ENCODE peak calls at places on chromosomes 5 and 9, in six cellular contexts. G is GM23338, E is ovary, I is cardiac muscle cell, R is GM23248, Z is endodermal cell. U is an unnamed sample. For H3K27me3 and H3K36me3, the result is how much of the 10 kb centered on the place peaks cover.

GRCh38 chr5:31270396-31270795 is 76.9 kb downstream of the CDH6 start:
- DNase-seq in G (peak), E (no peak), I (peak), R (peak), Z (no peak), U (peak)

GRCh38 chr9:109320338-109320733 is 523 bp downstream of the EPB41L4B start:
- DNase-seq in G (peak), E (no peak), I (peak), R (peak), Z (no peak), U (peak)

GRCh38 chr9:76181781-76182180 is 212.4 kb downstream of the RFK start:
- DNase-seq in G (no peak), E (no peak), I (no peak), R (no peak), Z (no peak), U (no peak)

GRCh38 chr5:134133995-134134541 is 19.6 kb downstream of the TCF7 start:
- DNase-seq in G (no peak), E (no peak), I (no peak), R (no peak), Z (peak), U (no peak)

GRCh38 chr9:100352201-100352726 is 478 bp downstream of the TEX10 start:
- DNase-seq in G (peak), E (peak), I (peak), R (peak), Z (peak), U (no peak)

GRCh38 chr5:142977363-142978051 is 207.3 kb downstream of the ARHGAP26 start:
- DNase-seq in G (no peak), E (no peak), I (no peak), R (peak), Z (peak), U (no peak)

GRCh38 chr9:38486837-38487236 is 62.6 kb upstream of the IGFBPL1 start:
- DNase-seq in G (peak), E (no peak), I (no peak), R (no peak), Z (peak), U (peak)

GRCh38 chr5:54704341-54704740 is 186.8 kb downstream of the SNX18 start:
- DNase-seq in G (no peak), E (no peak), I (no peak), R (peak), Z (no peak), U (no peak)

GRCh38 chr9:92481029-92481633 is 1.2 kb downstream of the ASPN start:
- DNase-seq in G (no peak), E (no peak), I (no peak), R (peak), Z (no peak), U (no peak)

GRCh38 chr9:109329274-109330258 is 8.7 kb upstream of the EPB41L4B start:
- DNase-seq in G (peak), E (peak), I (peak), R (peak), Z (no peak), U (peak)

GRCh38 chr5:138926257-138926656 is 51.1 kb upstream of the LRRTM2 start:
- DNase-seq in G (no peak), E (no peak), I (no peak), R (no peak), Z (no peak), U (no peak)

GRCh38 chr5:124403281-124403680 is 343.2 kb downstream of the ZNF608 start:
- DNase-seq in G (no peak), E (no peak), I (no peak), R (no peak), Z (no peak), U (no peak)

GRCh38 chr5:5276471-5276870 is 136.3 kb downstream of the ADAMTS16 start:
- DNase-seq in G (no peak), E (no peak), I (no peak), R (no peak), Z (no peak), U (no peak)

GRCh38 chr9:89428222-89428761 is 69.6 kb downstream of the SEMA4D start:
- DNase-seq in G (no peak), E (peak), I (no peak), R (no peak), Z (no peak), U (no peak)

GRCh38 chr5:3362606-3362910 is 233.1 kb upstream of the IRX1 start:
- DNase-seq in G (no peak), E (no peak), I (no peak), R (no peak), Z (no peak), U (no peak)

GRCh38 chr9:134855231-134855899 is 25.2 kb upstream of the FCN2 start:
- DNase-seq in G (no peak), E (peak), I (no peak), R (no peak), Z (no peak), U (peak)

GRCh38 chr5:62286834-62287611 is 19.0 kb upstream of the KIF2A start:
- DNase-seq in G (no peak), E (no peak), I (no peak), R (no peak), Z (no peak), U (no peak)

GRCh38 chr5:139760066-139761056 is 35.2 kb upstream of the PSD2 start:
- DNase-seq in G (no peak), E (no peak), I (no peak), R (peak), Z (peak), U (peak)

GRCh38 chr9:88198346-88198807 is 60.1 kb upstream of the SPATA31C2 start:
- DNase-seq in G (no peak), E (peak), I (no peak), R (peak), Z (no peak), U (no peak)

GRCh38 chr5:96207420-96207819 is 225.6 kb downstream of the PCSK1 start:
- DNase-seq in G (no peak), E (no peak), I (no peak), R (peak), Z (no peak), U (no peak)

GRCh38 chr5:54619732-54620582 is 102.4 kb downstream of the SNX18 start:
- DNase-seq in G (no peak), E (no peak), I (no peak), R (peak), Z (no peak), U (no peak)

GRCh38 chr9:90842984-90843383 is 41.4 kb downstream of the SYK start:
- DNase-seq in G (no peak), E (no peak), I (no peak), R (no peak), Z (no peak), U (no peak)

GRCh38 chr9:90842378-90842777 is 40.8 kb downstream of the SYK start:
- DNase-seq in G (no peak), E (no peak), I (no peak), R (no peak), Z (no peak), U (no peak)

GRCh38 chr9:90841615-90842014 is 40.0 kb downstream of the SYK start:
- DNase-seq in G (no peak), E (no peak), I (no peak), R (no peak), Z (no peak), U (no peak)

GRCh38 chr9:90839183-90839582 is 37.6 kb downstream of the SYK start:
- DNase-seq in G (no peak), E (no peak), I (no peak), R (no peak), Z (no peak), U (no peak)

GRCh38 chr9:90841213-90841612 is 39.6 kb downstream of the SYK start:
- DNase-seq in G (no peak), E (no peak), I (no peak), R (no peak), Z (no peak), U (no peak)
- H3K27me3 ChIP-seq in G (under half), E (under half), I (under half), R (under half), Z (under half), U (under half)

GRCh38 chr5:150189728-150190502 is at the start of gene SLC6A7:
- DNase-seq in G (peak), E (no peak), I (peak), R (peak), Z (no peak), U (peak)
- H3K4me3 ChIP-seq in G (peak), E (no peak), I (peak), R (no peak), Z (peak), U (peak)

DNA sequence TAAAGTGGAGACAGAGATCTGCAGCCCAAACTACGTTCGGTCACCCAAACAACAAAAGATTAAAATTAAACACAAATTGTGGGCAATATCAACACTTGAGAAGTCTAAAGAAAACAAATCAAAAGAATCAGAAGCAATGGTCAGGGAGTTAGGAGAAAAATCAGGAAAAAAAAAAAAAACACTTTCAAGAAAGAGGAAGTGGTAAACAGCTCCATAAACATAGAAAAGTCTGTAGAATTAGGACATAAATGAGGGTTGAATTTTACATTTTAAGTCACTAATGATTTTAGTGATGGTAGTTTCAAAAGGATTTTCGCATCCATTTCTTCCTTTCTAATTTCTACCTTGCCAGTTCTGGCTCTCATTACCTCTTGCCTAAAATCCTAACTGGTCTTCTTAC is 10.1 kb downstream of the RNF145 start:
- DNase-seq in G (no peak), E (no peak), I (no peak), R (no peak), Z (no peak), U (no peak)
- H3K36me3 ChIP-seq in G (under half), E (under half), I (under half), R (under half), Z (under half), U (under half)

GRCh38 chr9:132556226-132556625 is 26.2 kb upstream of the BARHL1 start:
- DNase-seq in G (no peak), E (no peak), I (no peak), R (no peak), Z (no peak), U (no peak)
- H3K27me3 ChIP-seq in G (under half), E (under half), I (under half), R (under half), Z (under half), U (under half)

DNA sequence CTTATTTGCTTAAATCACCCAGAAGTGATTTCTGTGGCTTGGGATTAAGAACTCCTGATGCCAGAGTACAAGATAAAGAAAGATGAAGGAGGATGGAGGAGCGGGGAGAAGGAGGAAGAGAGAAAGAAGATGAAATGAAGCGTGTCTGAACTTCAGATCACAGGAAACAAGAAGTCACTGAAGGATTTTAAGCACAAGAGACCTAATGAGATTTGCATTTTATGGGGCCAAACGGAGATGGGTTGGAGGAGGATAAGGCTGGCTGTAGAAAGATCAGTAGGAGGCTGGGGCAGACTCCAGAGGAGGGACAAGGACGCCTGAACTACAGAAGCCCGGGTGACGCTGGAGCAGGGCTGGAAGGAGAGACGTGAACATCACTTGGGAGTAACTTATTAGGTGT is 3.2 kb downstream of the EIF4E1B start:
- DNase-seq in G (no peak), E (no peak), I (no peak), R (no peak), Z (no peak), U (no peak)
- H3K4me3 ChIP-seq in G (no peak), E (no peak), I (no peak), R (no peak), Z (no peak), U (no peak)

GRCh38 chr5:154934881-154935280 is 3.1 kb downstream of the GEMIN5 start:
- DNase-seq in G (no peak), E (no peak), I (no peak), R (no peak), Z (no peak), U (no peak)
- H3K36me3 ChIP-seq in G (under half), E (under half), I (under half), R (under half), Z (half or more), U (under half)

DNA sequence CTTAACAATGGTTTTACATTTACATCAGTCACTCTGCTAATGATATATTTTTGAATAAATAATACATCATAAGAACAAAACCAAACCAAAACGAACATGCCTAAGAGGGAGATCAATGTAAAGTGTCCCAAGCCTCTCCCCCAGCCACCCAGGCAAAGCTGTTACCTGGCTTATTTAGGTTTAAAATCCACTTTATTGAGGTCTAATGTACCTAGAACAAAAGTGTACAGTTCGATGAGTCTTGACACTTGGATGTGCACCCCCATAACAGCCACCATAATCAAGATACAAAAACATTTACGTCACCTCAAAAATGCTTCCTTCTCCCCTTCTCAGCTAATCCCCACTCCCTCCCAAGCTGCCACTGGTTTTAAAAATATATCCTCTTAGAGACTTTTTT is 8.2 kb upstream of the NKX2-5 start:
- DNase-seq in G (no peak), E (no peak), I (no peak), R (no peak), Z (peak), U (no peak)
- H3K27me3 ChIP-seq in G (half or more), E (under half), I (under half), R (half or more), Z (half or more), U (half or more)

GRCh38 chr5:73944581-73944980 is 318.6 kb downstream of the ARHGEF28 start:
- DNase-seq in G (no peak), E (no peak), I (no peak), R (no peak), Z (no peak), U (no peak)

GRCh38 chr5:73940747-73941146 is 314.8 kb downstream of the ARHGEF28 start:
- DNase-seq in G (no peak), E (no peak), I (no peak), R (no peak), Z (no peak), U (no peak)

GRCh38 chr5:73945505-73945904 is 319.5 kb downstream of the ARHGEF28 start:
- DNase-seq in G (peak), E (no peak), I (no peak), R (no peak), Z (peak), U (peak)

GRCh38 chr5:73943375-73943774 is 317.4 kb downstream of the ARHGEF28 start:
- DNase-seq in G (no peak), E (no peak), I (no peak), R (peak), Z (no peak), U (no peak)

DNA sequence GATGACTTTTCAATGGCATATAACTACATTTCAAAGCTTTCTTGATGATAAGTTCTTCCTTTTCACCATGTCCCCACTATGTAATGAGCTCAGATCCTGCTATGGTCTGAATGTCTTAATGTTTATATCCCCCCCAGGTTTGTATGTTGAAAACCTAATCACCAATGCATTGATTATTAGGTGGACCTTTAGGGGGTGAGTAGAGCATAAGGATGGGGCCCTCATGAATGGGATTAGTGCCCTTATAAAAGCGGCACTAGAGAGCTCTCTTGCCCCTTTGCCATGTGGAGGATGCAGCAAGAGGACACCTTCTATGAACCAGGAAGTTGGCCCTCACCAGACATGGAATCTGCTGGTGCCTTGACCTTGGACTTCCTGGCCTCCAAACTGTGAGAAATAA is 316.8 kb downstream of the ARHGEF28 start:
- DNase-seq in G (no peak), E (no peak), I (no peak), R (no peak), Z (no peak), U (no peak)
- H3K4me3 ChIP-seq in G (no peak), E (no peak), I (no peak), R (no peak), Z (no peak), U (no peak)

U was measured in H7.